ENCODE peak calls at places on chromosomes 6 and 20, in nine cellular contexts. Q is WERI-Rb-1, Z is mesenchymal stem cell, W is OCI-LY7, O is aorta, A is IMR-90, K is mammary epithelial cell, U is cardiac muscle cell, I is epithelial cell of esophagus. F is an unnamed sample.

GRCh38 chr6:165092881-165093595 is 216.4 kb downstream of the C6orf118 start:
- DNase-seq in I (no peak), O (no peak), Z (no peak), W (no peak), Q (no peak), K (no peak), A (no peak), U (no peak), F (no peak)

GRCh38 chr20:13041574-13042457 is 33.0 kb downstream of the SPTLC3 start:
- DNase-seq in K (no peak), O (no peak), Q (no peak), U (peak), Z (no peak), I (no peak), W (no peak), A (peak), F (no peak)

GRCh38 chr20:53805895-53806384 is 212.3 kb upstream of the ZNF217 start:
- DNase-seq in U (peak), K (peak), Z (peak), W (no peak), I (peak), A (peak), Q (no peak), O (no peak), F (peak)

GRCh38 chr20:46350201-46350985 is 42.1 kb upstream of the CDH22 start:
- DNase-seq in K (peak), W (peak), I (peak), A (peak), O (no peak), Z (peak), U (peak), Q (peak), F (peak)

GRCh38 chr6:145968051-145968450 is 3.9 kb upstream of the SHPRH start:
- DNase-seq in K (no peak), A (no peak), W (no peak), I (no peak), Q (no peak), O (no peak), U (no peak), Z (no peak), F (no peak)

GRCh38 chr6:22322103-22322882 is 25.5 kb upstream of the PRL start:
- DNase-seq in O (no peak), Z (peak), A (peak), U (no peak), W (no peak), Q (no peak), I (no peak), K (no peak), F (no peak)

GRCh38 chr6:129615496-129615895 is 94.5 kb downstream of the ARHGAP18 start:
- DNase-seq in I (no peak), A (no peak), Q (no peak), W (no peak), O (no peak), U (no peak), Z (no peak), K (no peak), F (no peak)

GRCh38 chr6:3742426-3743344 is 8.8 kb downstream of the PXDC1 start:
- DNase-seq in U (peak), K (peak), O (peak), W (peak), I (peak), A (peak), Z (peak), Q (peak), F (peak)

GRCh38 chr6:32153252-32153834 is 598 bp upstream of the PPT2 start:
- DNase-seq in O (peak), A (peak), K (peak), W (no peak), Q (no peak), U (no peak), Z (peak), I (peak), F (peak)

GRCh38 chr6:33126101-33126714 is 50.4 kb downstream of the HLA-DPB1 start:
- DNase-seq in U (peak), Z (peak), O (peak), K (peak), A (peak), I (peak), W (peak), Q (peak), F (peak)

GRCh38 chr6:109482913-109483743 is at the start of gene ZBTB24:
- DNase-seq in Q (peak), A (peak), K (peak), O (peak), W (peak), Z (peak), I (peak), U (peak), F (peak)

GRCh38 chr6:73798592-73798991 is 102.6 kb downstream of the CD109 start:
- DNase-seq in I (peak), O (no peak), Q (no peak), W (no peak), A (peak), K (peak), Z (peak), U (peak), F (peak)

GRCh38 chr20:56764671-56765070 is 135.6 kb downstream of the TFAP2C start:
- DNase-seq in W (no peak), I (no peak), Z (no peak), Q (no peak), U (no peak), K (no peak), A (no peak), O (no peak), F (no peak)

GRCh38 chr6:158879180-158879579 is 60.0 kb upstream of the EZR start:
- DNase-seq in Q (no peak), K (peak), O (no peak), I (no peak), A (no peak), W (no peak), U (peak), Z (peak), F (peak)

GRCh38 chr20:19875746-19876145 is 117.7 kb downstream of the RIN2 start:
- DNase-seq in O (no peak), U (no peak), I (no peak), K (no peak), Q (no peak), A (no peak), Z (peak), W (no peak), F (no peak)

GRCh38 chr6:127907960-127908640 is 7.2 kb upstream of the THEMIS start:
- DNase-seq in A (no peak), Z (no peak), I (no peak), K (no peak), O (no peak), W (no peak), Q (no peak), U (no peak), F (no peak)

GRCh38 chr6:40957616-40958492 is 81.2 kb downstream of the UNC5CL start:
- DNase-seq in U (peak), I (peak), K (peak), Q (no peak), W (no peak), O (no peak), A (peak), Z (peak), F (peak)

GRCh38 chr20:58994390-58995159 is 12.5 kb downstream of the CTSZ start:
- DNase-seq in W (no peak), I (no peak), K (no peak), O (peak), Z (no peak), A (no peak), U (no peak), Q (no peak), F (no peak)

GRCh38 chr20:31497838-31498540 is 16.3 kb upstream of the HM13 start:
- DNase-seq in U (peak), Z (no peak), I (no peak), Q (no peak), O (peak), K (no peak), A (peak), W (no peak), F (peak)

GRCh38 chr6:89239338-89239737 is 22.2 kb upstream of the GABRR1 start:
- DNase-seq in O (no peak), Q (no peak), U (peak), A (no peak), K (no peak), Z (no peak), W (peak), I (no peak), F (no peak)

GRCh38 chr6:29502597-29502996 is 14.8 kb upstream of the MAS1L start:
- DNase-seq in U (no peak), Z (no peak), A (no peak), K (peak), Q (no peak), W (no peak), O (no peak), I (peak), F (peak)

GRCh38 chr6:161161889-161162624 is 111.8 kb downstream of the AGPAT4 start:
- DNase-seq in Z (peak), U (peak), A (peak), I (no peak), Q (no peak), W (no peak), K (peak), O (no peak), F (no peak)

GRCh38 chr20:48332555-48332954 is 495.2 kb downstream of the PREX1 start:
- DNase-seq in I (no peak), O (no peak), K (no peak), A (peak), W (no peak), Q (no peak), U (no peak), Z (no peak), F (no peak)

GRCh38 chr6:144305985-144306384 is 20.9 kb downstream of the UTRN start:
- DNase-seq in U (no peak), K (no peak), Z (no peak), Q (no peak), I (no peak), A (peak), O (no peak), W (no peak), F (peak)

GRCh38 chr6:24899647-24900325 is 36.0 kb downstream of the RIPOR2 start:
- DNase-seq in O (no peak), Z (no peak), A (no peak), U (peak), W (no peak), Q (no peak), I (no peak), K (no peak), F (no peak)

GRCh38 chr6:122530440-122531046 is 58.9 kb upstream of the SERINC1 start:
- DNase-seq in O (no peak), U (peak), A (peak), Q (peak), I (peak), Z (peak), W (peak), K (peak), F (peak)

GRCh38 chr6:34531580-34532201 is 24.4 kb downstream of the SPDEF start:
- DNase-seq in Z (no peak), Q (peak), W (peak), K (no peak), I (peak), U (peak), A (peak), O (peak), F (peak)

GRCh38 chr6:113380591-113380990 is 476.6 kb upstream of the MARCKS start:
- DNase-seq in Z (no peak), U (no peak), Q (no peak), O (no peak), W (no peak), I (no peak), K (no peak), A (no peak), F (no peak)

GRCh38 chr6:163254341-163254835 is 160.1 kb upstream of the QKI start:
- DNase-seq in Q (no peak), O (no peak), Z (no peak), A (no peak), I (no peak), W (no peak), K (no peak), U (no peak), F (no peak)

GRCh38 chr6:84766796-84767590 is 2.6 kb upstream of the TBX18 start:
- DNase-seq in Q (no peak), I (no peak), K (no peak), A (no peak), O (no peak), U (no peak), Z (peak), W (no peak), F (no peak)

GRCh38 chr6:32047539-32047854 is 9.3 kb downstream of the CYP21A2 start:
- DNase-seq in Z (no peak), I (no peak), O (no peak), Q (no peak), U (no peak), A (no peak), K (no peak), W (no peak), F (no peak)

GRCh38 chr6:13294499-13295069 is 33.8 kb downstream of the TBC1D7 start:
- DNase-seq in Q (no peak), I (no peak), Z (no peak), K (no peak), U (peak), A (no peak), W (no peak), O (no peak), F (no peak)

GRCh38 chr6:16064687-16065086 is 64.2 kb upstream of the MYLIP start:
- DNase-seq in I (no peak), O (no peak), Q (peak), A (no peak), U (no peak), W (no peak), Z (peak), K (no peak), F (no peak)

GRCh38 chr6:115887887-115888286 is 172.8 kb downstream of the FRK start:
- DNase-seq in O (no peak), W (no peak), U (no peak), Z (no peak), A (no peak), K (no peak), I (no peak), Q (no peak), F (no peak)

GRCh38 chr6:132391391-132392291 is 9.6 kb downstream of the MOXD1 start:
- DNase-seq in A (peak), Q (no peak), I (peak), K (peak), O (no peak), W (no peak), Z (peak), U (peak), F (peak)

GRCh38 chr6:81144346-81144745 is 608.1 kb downstream of the TENT5A start:
- DNase-seq in O (no peak), Z (no peak), I (no peak), Q (no peak), W (no peak), K (no peak), U (no peak), A (peak), F (no peak)

GRCh38 chr6:3454206-3455016 is 2.4 kb downstream of the SLC22A23 start:
- DNase-seq in O (no peak), Q (no peak), W (no peak), U (no peak), Z (no peak), A (no peak), K (peak), I (peak), F (no peak)

DNA sequence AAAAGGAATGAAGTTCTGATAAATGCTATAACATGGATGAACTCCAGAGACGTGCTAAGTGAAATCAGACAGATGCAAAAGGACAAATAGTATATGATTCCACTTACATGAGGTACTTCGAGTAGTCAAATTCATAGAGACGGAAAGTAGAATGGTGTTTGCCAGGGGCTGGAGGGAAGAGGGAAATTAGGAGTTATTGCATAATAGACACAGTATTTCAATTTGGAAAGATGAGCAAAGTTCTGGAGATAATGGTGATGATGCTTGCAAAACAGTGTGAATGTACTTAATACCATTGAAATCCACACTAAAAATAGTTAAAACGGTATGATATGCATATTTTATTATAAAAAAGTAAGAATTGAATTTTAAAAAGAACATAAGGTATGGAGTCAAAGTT is 84.9 kb upstream of the STXBP5 start:
- DNase-seq in A (no peak), I (no peak), Z (no peak), O (no peak), Q (no peak), W (no peak), U (no peak), K (no peak), F (no peak)
- H3K4me3 ChIP-seq in A (no peak), I (no peak), Z (no peak), O (no peak), Q (no peak), W (no peak), U (no peak), K (no peak), F (no peak)

GRCh38 chr20:63704749-63705117 is 3.0 kb downstream of the ARFRP1 start:
- DNase-seq in I (no peak), Q (no peak), Z (no peak), W (no peak), O (peak), U (no peak), A (no peak), K (no peak), F (no peak)

GRCh38 chr20:63705232-63706026 is 2.3 kb downstream of the ARFRP1 start:
- DNase-seq in I (no peak), W (no peak), Q (no peak), U (no peak), Z (no peak), K (no peak), A (no peak), O (peak), F (no peak)

GRCh38 chr20:63707558-63708300 is at the start of the genes ARFRP1 and ZGPAT:
- DNase-seq in O (peak), W (peak), U (peak), Q (peak), A (peak), I (peak), K (peak), Z (peak), F (peak)

GRCh38 chr20:63706852-63707557 is 771 bp downstream of the ARFRP1 start:
- DNase-seq in Z (peak), A (peak), Q (peak), U (no peak), K (peak), W (peak), I (peak), O (peak), F (peak)

DNA sequence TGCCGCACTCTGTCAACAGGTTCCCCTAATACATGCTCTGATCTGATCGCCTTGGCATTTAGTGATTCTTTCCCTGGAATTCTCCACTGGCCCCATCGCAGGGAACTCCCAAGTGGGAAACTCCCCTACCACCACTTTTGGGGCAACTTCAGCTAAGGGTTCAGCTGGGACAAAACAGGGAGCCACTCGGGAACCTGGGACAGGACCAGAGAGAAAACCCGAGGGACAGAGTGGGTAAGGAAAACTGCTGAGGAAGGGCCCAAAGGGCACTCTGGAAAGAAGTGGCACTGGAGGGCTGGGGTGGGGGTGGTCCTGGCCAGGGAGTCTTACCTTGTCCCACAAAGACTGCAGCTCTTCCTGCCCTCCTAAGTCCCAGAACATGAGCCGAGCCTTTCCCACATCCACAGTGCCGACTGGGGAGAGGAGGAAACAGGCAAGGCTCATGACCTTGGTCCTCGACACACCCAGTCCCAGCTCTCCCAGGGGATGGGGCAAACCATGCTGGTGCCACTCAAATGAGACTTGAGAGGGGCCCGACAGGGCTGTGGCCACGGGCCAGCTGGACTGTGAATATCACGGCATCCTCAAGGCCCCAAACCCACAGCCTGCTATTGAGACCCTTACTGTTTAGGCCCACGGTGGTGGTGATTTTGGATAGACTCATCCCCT is 1.6 kb downstream of the ARFRP1 start:
- DNase-seq in Z (no peak), W (no peak), K (no peak), U (no peak), I (no peak), Q (no peak), A (no peak), O (peak), F (no peak)
- H3K4me3 ChIP-seq in Z (no peak), W (peak), K (peak), U (peak), I (peak), Q (no peak), A (peak), O (no peak), F (peak)

DNA sequence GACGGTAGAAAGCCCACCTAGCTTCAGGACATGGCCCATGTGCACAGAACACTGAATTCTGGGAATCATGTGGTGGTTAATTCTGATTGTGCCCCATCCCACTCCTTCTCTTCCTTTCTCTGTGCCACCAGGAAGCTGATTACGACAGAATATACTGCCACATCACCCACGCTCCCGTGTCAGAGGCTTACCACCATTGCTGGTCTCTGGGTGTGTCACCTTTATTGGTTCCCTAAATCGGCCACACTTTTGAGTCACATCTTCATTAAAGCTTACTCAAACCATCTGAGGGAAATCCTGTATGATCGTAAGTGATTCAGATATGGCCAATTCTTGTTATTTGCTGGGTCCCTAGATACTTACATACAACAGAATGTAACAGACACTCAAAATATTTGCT is 3.1 kb downstream of the TRMT6 start:
- DNase-seq in A (no peak), U (no peak), Z (no peak), Q (no peak), K (peak), O (no peak), I (peak), W (no peak), F (no peak)
- H3K4me3 ChIP-seq in A (no peak), U (no peak), Z (no peak), Q (no peak), K (no peak), O (no peak), I (no peak), W (no peak), F (no peak)

GRCh38 chr6:106377061-106377540 is 16.6 kb downstream of the CRYBG1 start:
- DNase-seq in U (no peak), Z (no peak), A (peak), O (no peak), Q (no peak), K (peak), W (no peak), I (peak), F (peak)

GRCh38 chr6:106369739-106370138 is 9.2 kb downstream of the CRYBG1 start:
- DNase-seq in A (no peak), I (peak), W (no peak), O (no peak), U (no peak), Z (no peak), K (peak), Q (no peak), F (no peak)

GRCh38 chr6:106370639-106371038 is 10.1 kb downstream of the CRYBG1 start:
- DNase-seq in W (no peak), A (no peak), O (no peak), Q (no peak), Z (no peak), I (peak), K (peak), U (no peak), F (no peak)

GRCh38 chr6:106372838-106373501 is 12.5 kb downstream of the CRYBG1 start:
- DNase-seq in A (no peak), Z (no peak), K (peak), U (no peak), I (peak), O (no peak), Q (no peak), W (no peak), F (no peak)

DNA sequence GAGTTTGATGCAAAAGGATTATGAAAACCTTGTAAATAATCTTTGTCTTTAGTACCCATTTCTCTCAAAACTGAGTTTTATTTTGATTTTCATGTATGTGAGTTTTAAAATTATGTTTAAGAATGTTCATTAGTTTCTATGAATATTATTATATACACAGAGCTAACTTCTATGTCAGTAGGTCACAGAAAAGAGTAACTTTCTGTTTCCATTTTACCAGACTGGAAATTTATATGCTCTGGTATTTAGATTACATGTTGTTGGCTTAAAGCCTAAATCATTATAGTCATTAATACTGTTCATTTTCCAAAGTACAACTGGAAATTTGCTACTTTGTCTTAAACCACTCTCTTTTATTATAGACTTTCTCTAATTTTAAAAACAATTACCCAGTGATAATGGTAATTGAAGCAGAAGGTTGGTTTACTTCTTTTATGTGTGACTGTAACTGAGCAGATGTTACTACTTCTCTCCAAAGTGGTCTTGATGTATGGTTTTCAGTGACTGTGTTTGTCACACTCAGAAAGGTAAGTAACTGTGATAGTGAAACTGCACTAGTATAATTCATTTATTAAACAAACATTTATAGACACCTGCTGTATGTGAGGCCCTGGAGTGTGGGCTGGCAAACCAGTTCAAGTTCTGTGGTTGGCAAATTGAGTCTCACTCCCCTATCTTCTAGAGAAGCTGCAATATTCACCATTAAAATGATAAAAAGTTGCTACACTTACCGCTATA is 13.2 kb downstream of the CRYBG1 start:
- DNase-seq in Q (no peak), K (no peak), A (no peak), I (no peak), Z (no peak), U (no peak), W (no peak), O (no peak), F (no peak)
- H3K4me3 ChIP-seq in Q (no peak), K (no peak), A (no peak), I (no peak), Z (no peak), U (no peak), W (no peak), O (no peak), F (no peak)